ENCODE peak calls at places on chromosome 4, in seven cellular contexts. One of them, this sample, is unnamed.

GRCh38 chr4:148445071-148445902 is 3.1 kb upstream of the NR3C2 start:
- DNase-seq in PC-3: peak; percentile 33
- DNase-seq in mucosa of descending colon: peak; percentile 78
- DNase-seq in AG04450: no peak
- DNase-seq in WERI-Rb-1: peak; percentile 67
- DNase-seq in thoracic aorta: no peak
- DNase-seq in cardiac fibroblast: no peak
- DNase-seq in this sample: no peak

GRCh38 chr4:173919196-173919595 is 364.3 kb downstream of the FBXO8 start:
- DNase-seq in PC-3: no peak
- DNase-seq in mucosa of descending colon: no peak
- DNase-seq in AG04450: no peak
- DNase-seq in WERI-Rb-1: no peak
- DNase-seq in thoracic aorta: no peak
- DNase-seq in cardiac fibroblast: no peak
- DNase-seq in this sample: no peak

GRCh38 chr4:83535520-83535944 is 376 bp upstream of the GPAT3 start:
- DNase-seq in PC-3: peak; percentile 81
- DNase-seq in mucosa of descending colon: peak; percentile 77
- DNase-seq in AG04450: peak; percentile 65
- DNase-seq in WERI-Rb-1: peak; percentile 23
- DNase-seq in thoracic aorta: no peak
- DNase-seq in cardiac fibroblast: peak; percentile 76
- DNase-seq in this sample: peak; percentile 87

GRCh38 chr4:168743576-168743975 is 246.7 kb downstream of the PALLD start:
- DNase-seq in PC-3: peak; percentile 34
- DNase-seq in mucosa of descending colon: no peak
- DNase-seq in AG04450: peak; percentile 74
- DNase-seq in WERI-Rb-1: no peak
- DNase-seq in thoracic aorta: no peak
- DNase-seq in cardiac fibroblast: peak; percentile 45
- DNase-seq in this sample: peak; percentile 53

GRCh38 chr4:114384629-114385028 is 214.0 kb upstream of the UGT8 start:
- DNase-seq in PC-3: peak; percentile 57
- DNase-seq in mucosa of descending colon: peak; percentile 41
- DNase-seq in AG04450: peak; percentile 27
- DNase-seq in WERI-Rb-1: no peak
- DNase-seq in thoracic aorta: no peak
- DNase-seq in cardiac fibroblast: peak; percentile 69
- DNase-seq in this sample: peak; percentile 71

GRCh38 chr4:71231073-71231752 is 107.6 kb upstream of the SLC4A4 start:
- DNase-seq in PC-3: no peak
- DNase-seq in mucosa of descending colon: peak; percentile 86
- DNase-seq in AG04450: no peak
- DNase-seq in WERI-Rb-1: no peak
- DNase-seq in thoracic aorta: peak; percentile 87
- DNase-seq in cardiac fibroblast: peak; percentile 72
- DNase-seq in this sample: peak; percentile 51

GRCh38 chr4:94714761-94715160 is 43.0 kb upstream of the BMPR1B start:
- DNase-seq in PC-3: no peak
- DNase-seq in mucosa of descending colon: no peak
- DNase-seq in AG04450: peak; percentile 4
- DNase-seq in WERI-Rb-1: no peak
- DNase-seq in thoracic aorta: no peak
- DNase-seq in cardiac fibroblast: peak; percentile 23
- DNase-seq in this sample: peak; percentile 83

GRCh38 chr4:6907658-6908191 is 1.9 kb upstream of the TBC1D14 start:
- DNase-seq in PC-3: peak; percentile 32
- DNase-seq in mucosa of descending colon: peak; percentile 79
- DNase-seq in AG04450: no peak
- DNase-seq in WERI-Rb-1: peak; percentile 74
- DNase-seq in thoracic aorta: no peak
- DNase-seq in cardiac fibroblast: peak; percentile 48
- DNase-seq in this sample: peak; percentile 36

GRCh38 chr4:115128037-115128436 is 14.6 kb upstream of the NDST4 start:
- DNase-seq in PC-3: no peak
- DNase-seq in mucosa of descending colon: no peak
- DNase-seq in AG04450: no peak
- DNase-seq in WERI-Rb-1: no peak
- DNase-seq in thoracic aorta: no peak
- DNase-seq in cardiac fibroblast: no peak
- DNase-seq in this sample: no peak

GRCh38 chr4:106773106-106773905 is 262.8 kb downstream of the DKK2 start:
- DNase-seq in PC-3: no peak
- DNase-seq in mucosa of descending colon: no peak
- DNase-seq in AG04450: no peak
- DNase-seq in WERI-Rb-1: no peak
- DNase-seq in thoracic aorta: no peak
- DNase-seq in cardiac fibroblast: no peak
- DNase-seq in this sample: peak; percentile 29

GRCh38 chr4:82652062-82652461 is 90.3 kb upstream of the TMEM150C start:
- DNase-seq in PC-3: peak; percentile 51
- DNase-seq in mucosa of descending colon: no peak
- DNase-seq in AG04450: no peak
- DNase-seq in WERI-Rb-1: no peak
- DNase-seq in thoracic aorta: no peak
- DNase-seq in cardiac fibroblast: peak; percentile 50
- DNase-seq in this sample: peak; percentile 33

GRCh38 chr4:122003335-122003734 is 51.5 kb upstream of the TRPC3 start:
- DNase-seq in PC-3: peak; percentile 44
- DNase-seq in mucosa of descending colon: peak; percentile 86
- DNase-seq in AG04450: no peak
- DNase-seq in WERI-Rb-1: peak; percentile 66
- DNase-seq in thoracic aorta: no peak
- DNase-seq in cardiac fibroblast: peak; percentile 17
- DNase-seq in this sample: peak; percentile 52

GRCh38 chr4:137470806-137471205 is 61.5 kb downstream of the PCDH18 start:
- DNase-seq in PC-3: peak; percentile 29
- DNase-seq in mucosa of descending colon: no peak
- DNase-seq in AG04450: no peak
- DNase-seq in WERI-Rb-1: no peak
- DNase-seq in thoracic aorta: no peak
- DNase-seq in cardiac fibroblast: peak; percentile 8
- DNase-seq in this sample: peak; percentile 10

GRCh38 chr4:33161202-33161601 is 2441.0 kb downstream of the PCDH7 start:
- DNase-seq in PC-3: no peak
- DNase-seq in mucosa of descending colon: no peak
- DNase-seq in AG04450: no peak
- DNase-seq in WERI-Rb-1: no peak
- DNase-seq in thoracic aorta: no peak
- DNase-seq in cardiac fibroblast: no peak
- DNase-seq in this sample: no peak

GRCh38 chr4:4689694-4690440 is 148.0 kb upstream of the STX18 start:
- DNase-seq in PC-3: no peak
- DNase-seq in mucosa of descending colon: no peak
- DNase-seq in AG04450: no peak
- DNase-seq in WERI-Rb-1: no peak
- DNase-seq in thoracic aorta: no peak
- DNase-seq in cardiac fibroblast: no peak
- DNase-seq in this sample: no peak

GRCh38 chr4:68349361-68350360 is at the start of gene YTHDC1:
- DNase-seq in PC-3: peak; percentile 99
- DNase-seq in mucosa of descending colon: peak; percentile 99
- DNase-seq in AG04450: peak; percentile 87
- DNase-seq in WERI-Rb-1: peak; percentile 97
- DNase-seq in thoracic aorta: peak; percentile 89
- DNase-seq in cardiac fibroblast: peak; percentile 97
- DNase-seq in this sample: peak; percentile 94

GRCh38 chr4:61199869-61200194 is 294 bp upstream of the ADGRL3 start:
- DNase-seq in PC-3: no peak
- DNase-seq in mucosa of descending colon: no peak
- DNase-seq in AG04450: no peak
- DNase-seq in WERI-Rb-1: no peak
- DNase-seq in thoracic aorta: no peak
- DNase-seq in cardiac fibroblast: no peak
- DNase-seq in this sample: no peak

GRCh38 chr4:150082241-150082640 is 4.0 kb downstream of the DCLK2 start:
- DNase-seq in PC-3: no peak
- DNase-seq in mucosa of descending colon: no peak
- DNase-seq in AG04450: no peak
- DNase-seq in WERI-Rb-1: peak; percentile 37
- DNase-seq in thoracic aorta: no peak
- DNase-seq in cardiac fibroblast: no peak
- DNase-seq in this sample: no peak

GRCh38 chr4:150078041-150078995 is at the start of gene DCLK2:
- DNase-seq in PC-3: peak; percentile 50
- DNase-seq in mucosa of descending colon: peak; percentile 59
- DNase-seq in AG04450: peak; percentile 76
- DNase-seq in WERI-Rb-1: peak; percentile 83
- DNase-seq in thoracic aorta: peak; percentile 52
- DNase-seq in cardiac fibroblast: peak; percentile 95
- DNase-seq in this sample: peak; percentile 84

GRCh38 chr4:150080335-150080734 is 2.1 kb downstream of the DCLK2 start:
- DNase-seq in PC-3: no peak
- DNase-seq in mucosa of descending colon: no peak
- DNase-seq in AG04450: no peak
- DNase-seq in WERI-Rb-1: no peak
- DNase-seq in thoracic aorta: no peak
- DNase-seq in cardiac fibroblast: peak; percentile 20
- DNase-seq in this sample: peak; percentile 20

GRCh38 chr4:150080875-150081274 is 2.6 kb downstream of the DCLK2 start:
- DNase-seq in PC-3: peak; percentile 14
- DNase-seq in mucosa of descending colon: no peak
- DNase-seq in AG04450: no peak
- DNase-seq in WERI-Rb-1: no peak
- DNase-seq in thoracic aorta: no peak
- DNase-seq in cardiac fibroblast: no peak
- DNase-seq in this sample: no peak

GRCh38 chr4:150078996-150079581 is 844 bp downstream of the DCLK2 start:
- DNase-seq in PC-3: peak; percentile 19
- DNase-seq in mucosa of descending colon: peak; percentile 35
- DNase-seq in AG04450: no peak
- DNase-seq in WERI-Rb-1: peak; percentile 64
- DNase-seq in thoracic aorta: no peak
- DNase-seq in cardiac fibroblast: peak; percentile 13
- DNase-seq in this sample: peak; percentile 44
- TF ChIP-seq CTCF in PC-3: peak; percentile 18
- TF ChIP-seq CTCF in mucosa of descending colon: no peak
- TF ChIP-seq CTCF in AG04450: no peak
- TF ChIP-seq CTCF in WERI-Rb-1: peak; percentile 25
- TF ChIP-seq CTCF in thoracic aorta: peak; percentile 17
- TF ChIP-seq CTCF in cardiac fibroblast: peak; percentile 0
- TF ChIP-seq CTCF in this sample: no peak

GRCh38 chr4:182537031-182537617 is 293.9 kb downstream of the TENM3 start:
- DNase-seq in PC-3: no peak
- DNase-seq in mucosa of descending colon: no peak
- DNase-seq in AG04450: no peak
- DNase-seq in WERI-Rb-1: no peak
- DNase-seq in thoracic aorta: no peak
- DNase-seq in cardiac fibroblast: no peak
- DNase-seq in this sample: no peak
- H3K4me3 ChIP-seq in PC-3: no peak overlapping the region
- H3K4me3 ChIP-seq in mucosa of descending colon: no peak overlapping the region
- H3K4me3 ChIP-seq in AG04450: no peak overlapping the region
- H3K4me3 ChIP-seq in WERI-Rb-1: no peak overlapping the region
- H3K4me3 ChIP-seq in thoracic aorta: no peak overlapping the region
- H3K4me3 ChIP-seq in cardiac fibroblast: no peak overlapping the region
- H3K4me3 ChIP-seq in this sample: no peak overlapping the region

GRCh38 chr4:74217365-74217764 is 59.4 kb downstream of the MTHFD2L start:
- DNase-seq in PC-3: peak; percentile 70
- DNase-seq in mucosa of descending colon: no peak
- DNase-seq in AG04450: no peak
- DNase-seq in WERI-Rb-1: no peak
- DNase-seq in thoracic aorta: no peak
- DNase-seq in cardiac fibroblast: peak; percentile 32
- DNase-seq in this sample: peak; percentile 65
- TF ChIP-seq CTCF in PC-3: no peak
- TF ChIP-seq CTCF in mucosa of descending colon: no peak
- TF ChIP-seq CTCF in AG04450: no peak
- TF ChIP-seq CTCF in WERI-Rb-1: no peak
- TF ChIP-seq CTCF in thoracic aorta: no peak
- TF ChIP-seq CTCF in cardiac fibroblast: no peak
- TF ChIP-seq CTCF in this sample: no peak

GRCh38 chr4:20251061-20251795 is 477 bp upstream of the SLIT2 start:
- DNase-seq in PC-3: peak; percentile 13
- DNase-seq in mucosa of descending colon: no peak
- DNase-seq in AG04450: no peak
- DNase-seq in WERI-Rb-1: no peak
- DNase-seq in thoracic aorta: no peak
- DNase-seq in cardiac fibroblast: no peak
- DNase-seq in this sample: no peak

GRCh38 chr4:20253272-20253798 is 1.6 kb downstream of the SLIT2 start:
- DNase-seq in PC-3: no peak
- DNase-seq in mucosa of descending colon: no peak
- DNase-seq in AG04450: no peak
- DNase-seq in WERI-Rb-1: peak; percentile 9
- DNase-seq in thoracic aorta: no peak
- DNase-seq in cardiac fibroblast: peak; percentile 20
- DNase-seq in this sample: no peak

GRCh38 chr4:20253799-20254409 is 2.2 kb downstream of the SLIT2 start:
- DNase-seq in PC-3: peak; percentile 27
- DNase-seq in mucosa of descending colon: no peak
- DNase-seq in AG04450: no peak
- DNase-seq in WERI-Rb-1: peak; percentile 31
- DNase-seq in thoracic aorta: no peak
- DNase-seq in cardiac fibroblast: peak; percentile 41
- DNase-seq in this sample: no peak

GRCh38 chr4:20251796-20252655 is at the start of gene SLIT2:
- DNase-seq in PC-3: peak; percentile 82
- DNase-seq in mucosa of descending colon: peak; percentile 77
- DNase-seq in AG04450: peak; percentile 52
- DNase-seq in WERI-Rb-1: peak; percentile 85
- DNase-seq in thoracic aorta: no peak
- DNase-seq in cardiac fibroblast: peak; percentile 91
- DNase-seq in this sample: peak; percentile 75

GRCh38 chr4:20252656-20253271 is 1.1 kb downstream of the SLIT2 start:
- DNase-seq in PC-3: peak; percentile 30
- DNase-seq in mucosa of descending colon: no peak
- DNase-seq in AG04450: no peak
- DNase-seq in WERI-Rb-1: peak; percentile 32
- DNase-seq in thoracic aorta: no peak
- DNase-seq in cardiac fibroblast: peak; percentile 53
- DNase-seq in this sample: peak; percentile 50
- H3K4me3 ChIP-seq in PC-3: peak overlapping the region; percentile 96
- H3K4me3 ChIP-seq in mucosa of descending colon: no peak overlapping the region
- H3K4me3 ChIP-seq in AG04450: peak overlapping the region; percentile 80
- H3K4me3 ChIP-seq in WERI-Rb-1: peak overlapping the region; percentile 70
- H3K4me3 ChIP-seq in thoracic aorta: peak overlapping the region; percentile 95
- H3K4me3 ChIP-seq in cardiac fibroblast: peak overlapping the region; percentile 59
- H3K4me3 ChIP-seq in this sample: peak overlapping the region; percentile 79

GRCh38 chr4:151527699-151528098 is 118.7 kb downstream of the FHIP1A start:
- DNase-seq in PC-3: no peak
- DNase-seq in mucosa of descending colon: no peak
- DNase-seq in AG04450: no peak
- DNase-seq in WERI-Rb-1: no peak
- DNase-seq in thoracic aorta: no peak
- DNase-seq in cardiac fibroblast: no peak
- DNase-seq in this sample: no peak

GRCh38 chr4:151530230-151530629 is 121.3 kb downstream of the FHIP1A start:
- DNase-seq in PC-3: no peak
- DNase-seq in mucosa of descending colon: no peak
- DNase-seq in AG04450: no peak
- DNase-seq in WERI-Rb-1: no peak
- DNase-seq in thoracic aorta: no peak
- DNase-seq in cardiac fibroblast: no peak
- DNase-seq in this sample: no peak

GRCh38 chr4:151529187-151529586 is 120.2 kb downstream of the FHIP1A start:
- DNase-seq in PC-3: no peak
- DNase-seq in mucosa of descending colon: no peak
- DNase-seq in AG04450: no peak
- DNase-seq in WERI-Rb-1: peak; percentile 58
- DNase-seq in thoracic aorta: no peak
- DNase-seq in cardiac fibroblast: no peak
- DNase-seq in this sample: no peak

GRCh38 chr4:151532001-151532708 is 123.2 kb downstream of the FHIP1A start:
- DNase-seq in PC-3: no peak
- DNase-seq in mucosa of descending colon: no peak
- DNase-seq in AG04450: no peak
- DNase-seq in WERI-Rb-1: no peak
- DNase-seq in thoracic aorta: no peak
- DNase-seq in cardiac fibroblast: peak; percentile 8
- DNase-seq in this sample: no peak

GRCh38 chr4:151530783-151531182 is 121.8 kb downstream of the FHIP1A start:
- DNase-seq in PC-3: peak; percentile 12
- DNase-seq in mucosa of descending colon: no peak
- DNase-seq in AG04450: no peak
- DNase-seq in WERI-Rb-1: no peak
- DNase-seq in thoracic aorta: no peak
- DNase-seq in cardiac fibroblast: peak; percentile 33
- DNase-seq in this sample: no peak
- TF ChIP-seq CTCF in PC-3: peak; percentile 58
- TF ChIP-seq CTCF in mucosa of descending colon: no peak
- TF ChIP-seq CTCF in AG04450: no peak
- TF ChIP-seq CTCF in WERI-Rb-1: peak; percentile 64
- TF ChIP-seq CTCF in thoracic aorta: no peak
- TF ChIP-seq CTCF in cardiac fibroblast: peak; percentile 47
- TF ChIP-seq CTCF in this sample: no peak